ENCODE peak calls at places on chromosomes 2 and 18, in five cellular contexts. One of them, this sample, is unnamed.

GRCh38 chr2:230932556-230933511 is 7.8 kb upstream of the GPR55 start:
- DNase-seq in Panc1: no peak
- DNase-seq in A549: no peak
- DNase-seq in fibroblast of lung: peak
- DNase-seq in lower lobe of right lung: peak
- DNase-seq in this sample: peak

GRCh38 chr18:71887509-71887908 is 656.6 kb downstream of the CBLN2 start:
- DNase-seq in lower lobe of right lung: no peak
- DNase-seq in A549: no peak
- DNase-seq in Panc1: no peak
- DNase-seq in fibroblast of lung: no peak
- DNase-seq in this sample: no peak

GRCh38 chr2:151506170-151506569 is 96.5 kb downstream of the RIF1 start:
- DNase-seq in Panc1: no peak
- DNase-seq in fibroblast of lung: no peak
- DNase-seq in A549: no peak
- DNase-seq in lower lobe of right lung: no peak
- DNase-seq in this sample: no peak

GRCh38 chr2:235314371-235314915 is 179.4 kb upstream of the AGAP1 start:
- DNase-seq in Panc1: no peak
- DNase-seq in A549: no peak
- DNase-seq in lower lobe of right lung: no peak
- DNase-seq in fibroblast of lung: no peak
- DNase-seq in this sample: no peak

GRCh38 chr2:226115832-226116200 is 683.8 kb downstream of the IRS1 start:
- DNase-seq in lower lobe of right lung: no peak
- DNase-seq in fibroblast of lung: no peak
- DNase-seq in A549: peak
- DNase-seq in Panc1: no peak
- DNase-seq in this sample: peak

GRCh38 chr2:173264603-173265366 is 89.9 kb upstream of the CDCA7 start:
- DNase-seq in fibroblast of lung: no peak
- DNase-seq in Panc1: no peak
- DNase-seq in A549: no peak
- DNase-seq in lower lobe of right lung: peak
- DNase-seq in this sample: no peak

GRCh38 chr18:45449761-45450227 is 165.5 kb upstream of the SLC14A2 start:
- DNase-seq in lower lobe of right lung: peak
- DNase-seq in Panc1: no peak
- DNase-seq in A549: no peak
- DNase-seq in fibroblast of lung: peak
- DNase-seq in this sample: peak

GRCh38 chr18:2913398-2914005 is 66.7 kb downstream of the EMILIN2 start:
- DNase-seq in Panc1: no peak
- DNase-seq in A549: no peak
- DNase-seq in fibroblast of lung: no peak
- DNase-seq in lower lobe of right lung: no peak
- DNase-seq in this sample: no peak

GRCh38 chr2:231425811-231426703 is 30.5 kb downstream of the B3GNT7 start:
- DNase-seq in A549: no peak
- DNase-seq in Panc1: no peak
- DNase-seq in fibroblast of lung: no peak
- DNase-seq in lower lobe of right lung: no peak
- DNase-seq in this sample: no peak

GRCh38 chr2:229901819-229902218 is 20.0 kb downstream of the TRIP12 start:
- DNase-seq in Panc1: no peak
- DNase-seq in fibroblast of lung: peak
- DNase-seq in A549: peak
- DNase-seq in lower lobe of right lung: no peak
- DNase-seq in this sample: peak

GRCh38 chr2:217790195-217790594 is 212.6 kb downstream of the TNS1 start:
- DNase-seq in Panc1: no peak
- DNase-seq in fibroblast of lung: no peak
- DNase-seq in lower lobe of right lung: no peak
- DNase-seq in A549: no peak
- DNase-seq in this sample: no peak

GRCh38 chr18:62539284-62540168 is 16.7 kb downstream of the ZCCHC2 start:
- DNase-seq in A549: no peak
- DNase-seq in Panc1: no peak
- DNase-seq in lower lobe of right lung: no peak
- DNase-seq in fibroblast of lung: no peak
- DNase-seq in this sample: no peak

GRCh38 chr2:232942831-232943230 is 70.2 kb downstream of the NGEF start:
- DNase-seq in fibroblast of lung: no peak
- DNase-seq in Panc1: no peak
- DNase-seq in lower lobe of right lung: no peak
- DNase-seq in A549: no peak
- DNase-seq in this sample: peak

GRCh38 chr2:393711-394696 is 106.1 kb upstream of the ALKAL2 start:
- DNase-seq in lower lobe of right lung: no peak
- DNase-seq in A549: peak
- DNase-seq in fibroblast of lung: no peak
- DNase-seq in Panc1: no peak
- DNase-seq in this sample: no peak

GRCh38 chr2:240245706-240246105 is 105.2 kb upstream of the OTOS start:
- DNase-seq in fibroblast of lung: peak
- DNase-seq in Panc1: no peak
- DNase-seq in A549: no peak
- DNase-seq in lower lobe of right lung: peak
- DNase-seq in this sample: no peak

GRCh38 chr2:66390152-66390551 is 44.8 kb upstream of the MEIS1 start:
- DNase-seq in Panc1: no peak
- DNase-seq in A549: no peak
- DNase-seq in fibroblast of lung: no peak
- DNase-seq in lower lobe of right lung: no peak
- DNase-seq in this sample: no peak

GRCh38 chr2:215931256-215931903 is 82.0 kb downstream of the MREG start:
- DNase-seq in A549: peak
- DNase-seq in Panc1: peak
- DNase-seq in fibroblast of lung: peak
- DNase-seq in lower lobe of right lung: no peak
- DNase-seq in this sample: peak

GRCh38 chr18:78406743-78407455 is 572.7 kb upstream of the SALL3 start:
- DNase-seq in lower lobe of right lung: no peak
- DNase-seq in Panc1: no peak
- DNase-seq in A549: no peak
- DNase-seq in fibroblast of lung: no peak
- DNase-seq in this sample: no peak

GRCh38 chr2:106175084-106175850 is 18.8 kb downstream of the UXS1 start:
- DNase-seq in fibroblast of lung: no peak
- DNase-seq in Panc1: no peak
- DNase-seq in A549: no peak
- DNase-seq in lower lobe of right lung: no peak
- DNase-seq in this sample: no peak

GRCh38 chr2:157325786-157326185 is at the start of gene ERMN:
- DNase-seq in fibroblast of lung: no peak
- DNase-seq in Panc1: no peak
- DNase-seq in A549: no peak
- DNase-seq in lower lobe of right lung: no peak
- DNase-seq in this sample: no peak

GRCh38 chr18:10353791-10354190 is 100.6 kb upstream of the APCDD1 start:
- DNase-seq in A549: no peak
- DNase-seq in lower lobe of right lung: no peak
- DNase-seq in Panc1: no peak
- DNase-seq in fibroblast of lung: peak
- DNase-seq in this sample: peak

GRCh38 chr2:196989496-196989895 is 63.0 kb upstream of the PGAP1 start:
- DNase-seq in A549: no peak
- DNase-seq in lower lobe of right lung: no peak
- DNase-seq in fibroblast of lung: peak
- DNase-seq in Panc1: no peak
- DNase-seq in this sample: no peak

GRCh38 chr2:196233033-196233807 is 61.8 kb upstream of the STK17B start:
- DNase-seq in A549: peak
- DNase-seq in fibroblast of lung: peak
- DNase-seq in Panc1: no peak
- DNase-seq in lower lobe of right lung: no peak
- DNase-seq in this sample: peak

GRCh38 chr18:48543228-48543627 is 4.4 kb downstream of the CTIF start:
- DNase-seq in fibroblast of lung: no peak
- DNase-seq in Panc1: no peak
- DNase-seq in lower lobe of right lung: no peak
- DNase-seq in A549: no peak
- DNase-seq in this sample: no peak

GRCh38 chr2:72765997-72766609 is 59.7 kb downstream of the EXOC6B start:
- DNase-seq in lower lobe of right lung: no peak
- DNase-seq in fibroblast of lung: no peak
- DNase-seq in A549: peak
- DNase-seq in Panc1: no peak
- DNase-seq in this sample: peak

GRCh38 chr2:40666438-40666837 is 214.5 kb upstream of the SLC8A1 start:
- DNase-seq in fibroblast of lung: no peak
- DNase-seq in Panc1: no peak
- DNase-seq in A549: no peak
- DNase-seq in lower lobe of right lung: no peak
- DNase-seq in this sample: no peak

GRCh38 chr18:79726721-79727120 is 47.1 kb downstream of the CTDP1 start:
- DNase-seq in A549: no peak
- DNase-seq in lower lobe of right lung: no peak
- DNase-seq in Panc1: no peak
- DNase-seq in fibroblast of lung: no peak
- DNase-seq in this sample: no peak

GRCh38 chr2:119772128-119772527 is 12.4 kb downstream of the PTPN4 start:
- DNase-seq in Panc1: no peak
- DNase-seq in lower lobe of right lung: no peak
- DNase-seq in fibroblast of lung: no peak
- DNase-seq in A549: no peak
- DNase-seq in this sample: peak

GRCh38 chr2:71303849-71304248 is 27.7 kb upstream of the ZNF638 start:
- DNase-seq in A549: no peak
- DNase-seq in lower lobe of right lung: no peak
- DNase-seq in Panc1: no peak
- DNase-seq in fibroblast of lung: no peak
- DNase-seq in this sample: no peak

GRCh38 chr2:215697496-215697895 is 261.6 kb upstream of the FN1 start:
- DNase-seq in A549: no peak
- DNase-seq in lower lobe of right lung: no peak
- DNase-seq in fibroblast of lung: no peak
- DNase-seq in Panc1: no peak
- DNase-seq in this sample: peak

GRCh38 chr2:60472663-60473289 is 80.7 kb downstream of the BCL11A start:
- DNase-seq in A549: no peak
- DNase-seq in Panc1: no peak
- DNase-seq in fibroblast of lung: no peak
- DNase-seq in lower lobe of right lung: no peak
- DNase-seq in this sample: no peak

GRCh38 chr2:60478660-60479059 is 74.8 kb downstream of the BCL11A start:
- DNase-seq in A549: no peak
- DNase-seq in fibroblast of lung: no peak
- DNase-seq in lower lobe of right lung: no peak
- DNase-seq in Panc1: no peak
- DNase-seq in this sample: no peak

GRCh38 chr2:60474301-60474700 is 79.2 kb downstream of the BCL11A start:
- DNase-seq in lower lobe of right lung: no peak
- DNase-seq in A549: no peak
- DNase-seq in Panc1: no peak
- DNase-seq in fibroblast of lung: no peak
- DNase-seq in this sample: no peak

GRCh38 chr2:60476206-60476946 is 77.1 kb downstream of the BCL11A start:
- DNase-seq in Panc1: no peak
- DNase-seq in A549: no peak
- DNase-seq in fibroblast of lung: no peak
- DNase-seq in lower lobe of right lung: no peak
- DNase-seq in this sample: no peak

DNA sequence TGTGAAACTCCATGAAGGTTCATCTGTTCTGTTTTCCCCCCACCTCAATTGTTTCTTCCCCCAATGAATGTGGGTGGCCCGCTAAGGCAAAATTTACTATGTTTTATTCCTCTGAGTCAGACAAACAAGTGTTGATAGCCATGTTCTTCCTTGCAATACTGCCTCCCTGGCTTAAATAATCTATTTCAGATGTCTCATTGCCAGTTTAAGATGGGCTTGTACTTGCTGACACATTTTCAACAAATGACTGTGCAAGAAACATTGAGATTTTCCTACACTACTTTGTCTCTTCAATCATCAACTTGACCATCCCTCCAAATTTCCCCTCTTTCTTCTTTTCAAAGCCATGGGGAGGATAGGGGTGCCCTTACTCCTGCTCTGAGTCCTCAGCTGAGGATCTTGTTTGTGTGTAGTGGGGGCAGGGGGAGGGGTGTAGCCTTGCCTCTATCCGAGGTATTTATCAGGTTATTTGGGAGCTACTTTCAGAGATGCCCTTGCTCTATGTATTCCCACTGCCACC is 78.1 kb downstream of the BCL11A start:
- DNase-seq in lower lobe of right lung: no peak
- DNase-seq in fibroblast of lung: no peak
- DNase-seq in A549: no peak
- DNase-seq in Panc1: no peak
- DNase-seq in this sample: no peak
- TF ChIP-seq CTCF in lower lobe of right lung: no peak
- TF ChIP-seq CTCF in fibroblast of lung: no peak
- TF ChIP-seq CTCF in A549: no peak
- TF ChIP-seq CTCF in Panc1: no peak
- TF ChIP-seq CTCF in this sample: no peak

GRCh38 chr2:187586091-187586632 is 31.9 kb upstream of the TFPI start:
- DNase-seq in lower lobe of right lung: no peak
- DNase-seq in A549: no peak
- DNase-seq in fibroblast of lung: peak
- DNase-seq in Panc1: no peak
- DNase-seq in this sample: peak
- H3K4me3 ChIP-seq in lower lobe of right lung: no peak
- H3K4me3 ChIP-seq in A549: no peak
- H3K4me3 ChIP-seq in fibroblast of lung: no peak
- H3K4me3 ChIP-seq in Panc1: no peak
- H3K4me3 ChIP-seq in this sample: no peak

DNA sequence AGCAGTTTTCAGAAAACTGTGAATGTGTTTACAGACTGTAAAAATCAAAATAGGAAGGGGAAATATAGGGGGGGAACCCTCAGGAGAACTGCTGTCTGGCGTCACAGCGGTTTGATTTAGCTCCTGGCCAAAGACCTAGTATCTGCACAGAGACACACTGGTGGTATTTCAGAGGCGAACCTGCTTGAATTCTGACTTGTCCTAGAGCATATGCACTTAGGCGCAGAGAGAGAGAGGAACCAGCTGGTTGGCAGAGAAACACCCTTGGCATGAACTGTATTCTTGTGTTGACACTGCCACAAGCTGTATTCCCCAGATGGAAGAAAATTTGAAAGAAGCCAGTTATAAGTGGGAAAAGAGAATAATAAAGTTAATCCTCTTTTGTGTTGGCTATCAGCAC is 506.5 kb upstream of the NRP2 start:
- DNase-seq in fibroblast of lung: no peak
- DNase-seq in A549: no peak
- DNase-seq in lower lobe of right lung: no peak
- DNase-seq in Panc1: no peak
- DNase-seq in this sample: no peak
- TF ChIP-seq CTCF in fibroblast of lung: no peak
- TF ChIP-seq CTCF in A549: no peak
- TF ChIP-seq CTCF in lower lobe of right lung: no peak
- TF ChIP-seq CTCF in Panc1: no peak
- TF ChIP-seq CTCF in this sample: no peak

DNA sequence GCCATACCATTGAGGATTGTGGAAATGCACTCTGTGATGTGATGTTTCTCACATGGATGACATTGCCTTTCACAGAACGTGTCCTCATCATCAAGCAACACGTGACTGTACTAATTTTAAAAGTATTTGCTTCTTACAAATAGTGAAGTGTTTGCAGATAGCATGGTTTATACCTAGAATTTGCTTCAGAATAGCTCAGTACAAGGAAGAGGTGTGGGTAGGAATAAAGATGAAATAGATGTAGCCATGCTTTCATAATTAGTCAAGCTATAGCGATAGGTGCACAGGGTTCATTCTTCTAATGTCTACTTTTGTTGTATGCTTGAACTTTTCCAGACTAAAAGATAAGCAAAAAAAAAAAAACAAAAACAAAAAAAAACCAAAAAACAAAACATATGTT is 27.5 kb downstream of the MAP4K4 start:
- DNase-seq in fibroblast of lung: no peak
- DNase-seq in Panc1: no peak
- DNase-seq in lower lobe of right lung: no peak
- DNase-seq in A549: no peak
- DNase-seq in this sample: no peak
- H3K4me3 ChIP-seq in fibroblast of lung: no peak
- H3K4me3 ChIP-seq in Panc1: no peak
- H3K4me3 ChIP-seq in lower lobe of right lung: no peak
- H3K4me3 ChIP-seq in A549: no peak
- H3K4me3 ChIP-seq in this sample: no peak